ENCODE peak calls at places on chromosomes 2 and 18, in five cellular contexts. J, P, K, I and B are unnamed samples.

GRCh38 chr2:107392241-107392704 is 434.4 kb upstream of the RGPD4 start:
- DNase-seq in I (no peak), J (no peak), P (no peak), K (no peak), B (no peak)

GRCh38 chr2:73716518-73717250 is 20.5 kb downstream of the TPRKB start:
- DNase-seq in K (no peak), I (no peak), J (no peak), P (no peak), B (no peak)

GRCh38 chr2:119598576-119598975 is 54.3 kb downstream of the CFAP221 start:
- DNase-seq in P (no peak), J (no peak), I (no peak), K (no peak), B (no peak)

GRCh38 chr2:218395456-218395825 is 4.2 kb upstream of the CTDSP1 start:
- DNase-seq in K (no peak), P (peak), I (no peak), J (no peak), B (no peak)

GRCh38 chr2:217897091-217897715 is 105.6 kb downstream of the TNS1 start:
- DNase-seq in I (no peak), K (no peak), J (no peak), P (peak), B (peak)

GRCh38 chr2:30948120-30948519 is 140.9 kb upstream of the CAPN13 start:
- DNase-seq in J (no peak), I (no peak), P (no peak), K (no peak), B (no peak)

GRCh38 chr18:3097082-3097481 is 84.1 kb upstream of the LPIN2 start:
- DNase-seq in K (no peak), I (no peak), P (no peak), J (no peak), B (no peak)

GRCh38 chr2:46548103-46548486 is 68.7 kb downstream of the TMEM247 start:
- DNase-seq in J (no peak), I (no peak), P (peak), K (no peak), B (no peak)

GRCh38 chr2:190653231-190653630 is 4.3 kb downstream of the NAB1 start:
- DNase-seq in J (no peak), P (no peak), I (no peak), K (no peak), B (no peak)

GRCh38 chr2:218448934-218449333 is 30.0 kb downstream of the VIL1 start:
- DNase-seq in P (no peak), I (peak), K (no peak), J (no peak), B (no peak)

GRCh38 chr2:48377646-48378045 is 152.3 kb upstream of the STON1 start:
- DNase-seq in J (no peak), P (no peak), I (no peak), K (no peak), B (no peak)

GRCh38 chr18:26089247-26090129 is 925 bp downstream of the SS18 start:
- DNase-seq in P (no peak), I (no peak), J (no peak), K (peak), B (no peak)

GRCh38 chr2:225207026-225207425 is 164.8 kb upstream of the DOCK10 start:
- DNase-seq in J (no peak), I (no peak), K (no peak), P (no peak), B (no peak)

GRCh38 chr2:28292491-28292890 is 100.2 kb upstream of the FOSL2 start:
- DNase-seq in K (no peak), P (no peak), I (no peak), J (no peak), B (no peak)

GRCh38 chr2:31889044-31889443 is 121.8 kb downstream of the MEMO1 start:
- DNase-seq in P (no peak), J (no peak), K (no peak), I (no peak), B (no peak)

GRCh38 chr2:181305151-181306123 is 151.7 kb upstream of the ITGA4 start:
- DNase-seq in K (peak), I (no peak), J (no peak), P (no peak), B (no peak)

GRCh38 chr2:45331034-45331786 is 279.9 kb downstream of the SRBD1 start:
- DNase-seq in I (peak), K (no peak), P (no peak), J (no peak), B (no peak)

GRCh38 chr2:17918789-17919188 is 40.3 kb downstream of the KCNS3 start:
- DNase-seq in J (no peak), K (no peak), P (no peak), I (no peak), B (no peak)

GRCh38 chr2:86079981-86080911 is 25.4 kb downstream of the POLR1A start:
- DNase-seq in P (peak), I (peak), K (peak), J (peak), B (no peak)

GRCh38 chr2:233912799-233913423 is 4.3 kb upstream of the TRPM8 start:
- DNase-seq in P (no peak), I (peak), K (no peak), J (no peak), B (no peak)

GRCh38 chr2:169803480-169803879 is 4.8 kb downstream of the SSB start:
- DNase-seq in J (no peak), P (no peak), K (no peak), I (no peak), B (no peak)

GRCh38 chr2:215775106-215775505 is 238.2 kb downstream of the MREG start:
- DNase-seq in K (no peak), J (no peak), P (no peak), I (no peak), B (no peak)

GRCh38 chr2:206230060-206230890 is 44.2 kb upstream of the ZDBF2 start:
- DNase-seq in I (no peak), K (no peak), P (no peak), J (no peak), B (no peak)

GRCh38 chr2:46552528-46552927 is 73.2 kb downstream of the TMEM247 start:
- DNase-seq in P (no peak), I (no peak), K (no peak), J (no peak), B (no peak)

GRCh38 chr2:232901711-232902578 is 31.9 kb downstream of the SNORC start:
- DNase-seq in I (peak), J (no peak), P (no peak), K (no peak), B (no peak)

GRCh38 chr2:223459328-223459939 is 142.7 kb downstream of the SCG2 start:
- DNase-seq in K (no peak), P (no peak), J (no peak), I (no peak), B (no peak)
- TF ChIP-seq CTCF in K (no peak), P (peak), J (peak), I (peak), B (peak)

DNA sequence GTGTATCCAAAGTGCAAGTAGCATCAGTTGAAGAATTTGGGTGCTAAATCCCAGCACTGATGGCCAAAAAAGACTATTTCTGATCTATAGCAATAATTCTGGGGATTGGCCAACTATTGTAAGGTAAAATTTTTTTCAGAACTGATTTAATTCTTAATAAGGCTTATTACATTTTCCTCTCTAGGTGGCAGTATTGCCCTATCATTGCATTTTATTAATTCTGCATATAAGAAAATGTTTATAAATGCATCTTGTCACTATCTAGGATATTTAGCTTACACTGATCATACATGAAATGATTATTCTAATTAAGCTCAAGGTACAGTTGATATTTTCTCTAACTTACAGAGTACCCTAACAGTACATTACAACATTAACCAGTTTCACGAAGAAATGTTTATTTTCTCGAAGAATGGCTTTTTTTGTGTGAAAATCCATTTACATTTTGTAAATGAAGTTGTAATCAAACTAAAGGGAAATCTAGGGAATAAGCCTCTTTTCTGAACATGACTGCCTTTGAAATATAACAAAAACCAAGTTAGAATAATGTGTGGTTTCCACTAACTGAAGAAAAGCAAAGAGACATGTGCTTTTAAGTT is 11.0 kb downstream of the TTN start:
- DNase-seq in J (no peak), P (no peak), K (no peak), I (no peak), B (no peak)
- TF ChIP-seq CTCF in J (peak), P (peak), K (peak), I (peak), B (peak)

GRCh38 chr2:189024861-189025618 is 50.9 kb downstream of the COL3A1 start:
- DNase-seq in K (no peak), J (no peak), I (no peak), P (no peak), B (no peak)
- TF ChIP-seq CTCF in K (peak), J (no peak), I (peak), P (peak), B (peak)

DNA sequence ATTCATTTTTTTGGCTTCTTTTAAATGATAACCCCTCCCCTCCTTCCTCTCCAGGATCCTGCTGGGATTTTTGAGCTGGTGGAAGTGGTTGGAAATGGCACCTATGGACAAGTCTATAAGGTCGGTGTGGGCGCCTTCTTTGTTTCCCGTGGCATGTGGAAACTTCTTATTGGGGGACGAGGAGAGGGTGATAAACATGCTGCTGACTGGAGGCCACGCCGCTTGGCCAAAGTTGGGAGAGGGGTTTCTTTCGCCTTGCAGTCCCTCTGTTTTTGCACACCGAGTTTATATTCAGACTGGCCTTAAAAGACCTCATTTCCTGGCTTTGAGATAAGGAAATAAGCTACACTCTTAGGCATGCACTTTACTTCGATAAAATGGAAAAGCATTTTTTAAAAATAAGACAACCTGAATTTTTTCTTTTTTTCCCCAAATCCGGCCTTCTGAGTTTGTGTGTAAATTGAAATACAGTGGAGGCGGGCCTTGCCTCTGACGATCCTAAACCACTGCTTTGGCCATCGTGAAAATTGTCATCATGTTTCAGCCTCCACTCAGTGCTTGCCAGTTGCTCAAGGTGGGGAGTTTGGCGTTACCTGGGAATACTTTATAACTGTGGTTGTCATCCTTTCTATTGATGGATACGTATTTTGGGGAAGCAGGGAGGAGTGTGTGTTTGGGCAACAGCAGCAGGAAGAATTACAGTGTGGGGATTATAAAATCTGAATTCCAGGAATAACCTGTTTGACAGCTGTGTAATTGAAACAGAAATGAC is 1.1 kb downstream of the MAP4K4 start:
- DNase-seq in K (no peak), J (no peak), P (no peak), I (no peak), B (no peak)
- TF ChIP-seq CTCF in K (no peak), J (no peak), P (no peak), I (no peak), B (no peak)

GRCh38 chr2:137845422-137845821 is 118.9 kb upstream of the HNMT start:
- DNase-seq in P (no peak), K (no peak), J (no peak), I (no peak), B (no peak)
- TF ChIP-seq CTCF in P (no peak), K (no peak), J (no peak), I (no peak), B (no peak)